ENCODE peak calls at places on chromosomes 4 and X, in seven cellular contexts. H is upper lobe of left lung, J is MM.1S, K is prostate gland, O is heart right ventricle, B is pancreas, M is spleen. A is an unnamed sample.

GRCh38 chr4:14829795-14830194 is 172.5 kb upstream of the CPEB2 start:
- DNase-seq in M (no peak), K (no peak), H (no peak), J (no peak), O (no peak), B (peak), A (peak)

GRCh38 chr4:130478406-130478805 is 1382.5 kb downstream of the C4orf33 start:
- DNase-seq in J (no peak), H (no peak), M (no peak), B (no peak), O (no peak), K (no peak), A (no peak)

GRCh38 chr4:92615049-92615448 is 311.3 kb downstream of the GRID2 start:
- DNase-seq in M (no peak), K (no peak), H (no peak), O (no peak), J (no peak), B (no peak), A (no peak)

GRCh38 chr4:142698541-142698940 is 147.6 kb downstream of the INPP4B start:
- DNase-seq in J (no peak), H (no peak), K (no peak), M (no peak), B (no peak), O (no peak), A (no peak)

GRCh38 chr4:148487181-148487580 is 45.0 kb upstream of the NR3C2 start:
- DNase-seq in O (no peak), B (no peak), M (no peak), J (no peak), H (no peak), K (no peak), A (no peak)

GRCh38 chr4:87270144-87270543 is 49.7 kb upstream of the KLHL8 start:
- DNase-seq in O (no peak), M (no peak), K (peak), H (no peak), B (peak), J (no peak), A (no peak)

GRCh38 chr4:1211951-1212545 is 36.9 kb downstream of the CTBP1 start:
- DNase-seq in K (peak), O (peak), J (no peak), H (no peak), M (peak), B (peak), A (no peak)

GRCh38 chr4:165580379-165580905 is 201.6 kb downstream of the CPE start:
- DNase-seq in J (no peak), K (no peak), H (no peak), B (peak), O (no peak), M (no peak), A (no peak)

GRCh38 chr4:90171491-90171890 is 44.3 kb downstream of the CCSER1 start:
- DNase-seq in H (no peak), J (no peak), B (no peak), M (no peak), K (no peak), O (no peak), A (no peak)

GRCh38 chr4:126758493-126758892 is 874.3 kb upstream of the INTU start:
- DNase-seq in M (no peak), K (no peak), B (no peak), J (no peak), O (no peak), H (no peak), A (no peak)

GRCh38 chrX:10288400-10288799 is 131.6 kb downstream of the CLCN4 start:
- DNase-seq in J (no peak), O (no peak), M (no peak), K (no peak), H (no peak), B (no peak), A (no peak)

GRCh38 chrX:10516781-10517322 is 103.5 kb downstream of the MID1 start:
- DNase-seq in O (no peak), M (no peak), K (no peak), H (no peak), B (no peak), J (no peak), A (no peak)

GRCh38 chrX:63283331-63283730 is 67.8 kb downstream of the SPIN4 start:
- DNase-seq in J (no peak), M (no peak), H (no peak), B (no peak), K (no peak), O (no peak), A (no peak)

GRCh38 chr4:154928640-154929257 is 147.7 kb downstream of the RBM46 start:
- DNase-seq in B (no peak), J (no peak), M (no peak), H (no peak), K (no peak), O (no peak), A (no peak)

GRCh38 chr4:124713213-124713592 is 671 bp upstream of the ANKRD50 start:
- DNase-seq in H (peak), J (peak), O (peak), K (peak), B (peak), M (peak), A (peak)

GRCh38 chr4:113957961-113958360 is 21.5 kb downstream of the ARSJ start:
- DNase-seq in J (no peak), K (no peak), B (no peak), O (no peak), H (no peak), M (no peak), A (no peak)

GRCh38 chrX:74450803-74451449 is 29.6 kb downstream of the SLC16A2 start:
- DNase-seq in J (no peak), H (no peak), O (no peak), B (no peak), M (no peak), K (no peak), A (no peak)

GRCh38 chrX:23616361-23616760 is 50.9 kb upstream of the PRDX4 start:
- DNase-seq in M (no peak), O (no peak), J (peak), B (no peak), H (no peak), K (no peak), A (no peak)

GRCh38 chr4:140137654-140138053 is 16.3 kb downstream of the MAML3 start:
- DNase-seq in B (no peak), J (no peak), O (no peak), M (no peak), H (no peak), K (peak), A (no peak)

GRCh38 chr4:145531193-145531592 is 49.5 kb downstream of the SMAD1 start:
- DNase-seq in H (no peak), O (peak), J (no peak), B (peak), M (no peak), K (no peak), A (no peak)

GRCh38 chr4:168221298-168221697 is 97.3 kb downstream of the DDX60 start:
- DNase-seq in K (no peak), B (peak), H (no peak), M (no peak), O (no peak), J (no peak), A (no peak)

GRCh38 chrX:9789555-9789954 is 3.3 kb downstream of the SHROOM2 start:
- DNase-seq in K (no peak), H (no peak), B (no peak), O (no peak), J (no peak), M (peak), A (no peak)

GRCh38 chrX:136204571-136204970 is 46.6 kb downstream of the MAP7D3 start:
- DNase-seq in J (no peak), O (no peak), H (no peak), M (no peak), K (no peak), B (no peak), A (no peak)

GRCh38 chr4:71268156-71268555 is 70.7 kb upstream of the SLC4A4 start:
- DNase-seq in J (no peak), K (no peak), M (no peak), O (no peak), H (no peak), B (no peak), A (no peak)

GRCh38 chrX:137545711-137546651 is 19.9 kb upstream of the ZIC3 start:
- DNase-seq in H (no peak), B (no peak), J (no peak), K (no peak), M (no peak), O (no peak), A (no peak)

GRCh38 chr4:177281544-177281943 is 28.1 kb upstream of the NEIL3 start:
- DNase-seq in K (no peak), H (peak), J (no peak), M (no peak), B (no peak), O (no peak), A (no peak)

GRCh38 chr4:74926007-74926406 is 6.9 kb upstream of the PARM1 start:
- DNase-seq in B (no peak), M (no peak), O (no peak), H (no peak), J (no peak), K (no peak), A (no peak)

GRCh38 chrX:13658602-13659001 is 5.7 kb downstream of the TCEANC start:
- DNase-seq in H (no peak), K (peak), J (peak), M (no peak), O (no peak), B (no peak), A (no peak)

GRCh38 chrX:151745651-151746050 is 11.1 kb downstream of the CNGA2 start:
- DNase-seq in O (no peak), H (no peak), K (no peak), J (no peak), B (no peak), M (peak), A (no peak)

GRCh38 chrX:102976290-102976689 is 39.2 kb downstream of the RAB40AL start:
- DNase-seq in J (no peak), M (no peak), H (no peak), K (no peak), B (no peak), O (no peak), A (no peak)

GRCh38 chr4:13208558-13209193 is 275.5 kb downstream of the RAB28 start:
- DNase-seq in H (no peak), O (no peak), B (no peak), M (no peak), J (no peak), K (no peak), A (no peak)

GRCh38 chr4:48796191-48796926 is 16.3 kb upstream of the FRYL start:
- DNase-seq in J (no peak), K (no peak), O (no peak), H (no peak), B (no peak), M (no peak), A (no peak)

GRCh38 chr4:4578981-4579380 is 37.1 kb upstream of the STX18 start:
- DNase-seq in K (no peak), B (no peak), H (no peak), J (no peak), M (no peak), O (no peak), A (no peak)

GRCh38 chr4:128455076-128455345 is 167.4 kb upstream of the PGRMC2 start:
- DNase-seq in B (no peak), K (no peak), M (no peak), J (no peak), H (no peak), O (no peak), A (no peak)

GRCh38 chr4:170102426-170102825 is 12.7 kb upstream of the AADAT start:
- DNase-seq in O (no peak), K (no peak), B (no peak), H (peak), M (no peak), J (no peak), A (no peak)

GRCh38 chr4:76699911-76700310 is 198.0 kb downstream of the SOWAHB start:
- DNase-seq in K (no peak), H (no peak), M (no peak), O (no peak), B (no peak), J (no peak), A (no peak)

GRCh38 chr4:40306991-40307390 is 28.1 kb upstream of the CHRNA9 start:
- DNase-seq in K (no peak), B (no peak), J (peak), H (no peak), M (no peak), O (no peak), A (no peak)

GRCh38 chr4:40306203-40306602 is 28.9 kb upstream of the CHRNA9 start:
- DNase-seq in M (no peak), O (no peak), J (no peak), H (no peak), B (no peak), K (no peak), A (no peak)

GRCh38 chr4:40309250-40309774 is 25.8 kb upstream of the CHRNA9 start:
- DNase-seq in B (peak), O (peak), K (peak), J (peak), M (peak), H (peak), A (peak)

GRCh38 chr4:40308528-40309122 is 26.5 kb upstream of the CHRNA9 start:
- DNase-seq in H (no peak), B (no peak), M (no peak), O (no peak), J (no peak), K (no peak), A (no peak)

DNA sequence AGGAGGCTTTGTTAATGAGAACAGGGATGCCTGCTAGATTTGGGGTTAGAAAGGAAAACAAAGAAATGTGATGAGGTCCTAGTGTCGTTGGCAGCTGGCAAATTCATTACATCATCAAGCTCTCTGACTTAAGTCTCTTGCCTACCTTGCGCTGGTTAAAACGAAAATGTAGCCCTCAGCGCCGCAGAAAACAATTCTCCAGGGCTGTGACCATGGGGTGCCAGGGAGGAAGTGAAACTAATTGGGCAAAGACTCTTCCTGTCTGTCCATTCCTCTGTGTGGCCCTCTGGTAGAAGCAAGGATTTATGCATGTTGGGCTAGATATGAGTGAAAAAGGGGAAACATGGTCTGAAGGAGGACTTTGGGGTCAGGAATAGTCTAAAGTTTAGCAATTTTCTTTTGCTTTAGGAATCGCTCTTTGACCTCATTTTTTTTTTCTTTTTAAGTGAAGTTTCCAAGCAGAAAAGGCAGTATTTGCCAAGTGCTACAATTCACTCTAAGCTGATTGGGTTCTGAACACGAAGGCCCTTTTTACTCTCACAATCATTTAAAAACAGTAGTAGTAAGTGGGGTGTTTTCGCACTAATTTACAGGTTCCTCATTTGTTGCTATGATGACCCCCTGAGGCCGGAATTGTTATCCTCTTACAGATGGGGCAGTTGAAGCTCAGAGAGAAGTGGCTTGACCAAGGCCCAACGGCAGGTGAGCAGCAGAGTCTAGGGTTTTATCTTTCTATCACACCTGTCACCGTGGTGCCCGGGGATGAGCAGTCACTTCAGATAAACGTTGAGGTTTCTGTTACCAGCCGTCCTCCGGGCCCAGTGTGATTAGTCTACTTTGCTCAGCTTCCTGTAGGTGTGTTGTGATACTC is 27.3 kb upstream of the CHRNA9 start:
- DNase-seq in B (no peak), K (no peak), O (peak), H (peak), M (peak), J (peak), A (peak)
- H3K27ac ChIP-seq in B (peak), K (no peak), O (no peak), H (peak), M (peak), J (peak), A (peak)

DNA sequence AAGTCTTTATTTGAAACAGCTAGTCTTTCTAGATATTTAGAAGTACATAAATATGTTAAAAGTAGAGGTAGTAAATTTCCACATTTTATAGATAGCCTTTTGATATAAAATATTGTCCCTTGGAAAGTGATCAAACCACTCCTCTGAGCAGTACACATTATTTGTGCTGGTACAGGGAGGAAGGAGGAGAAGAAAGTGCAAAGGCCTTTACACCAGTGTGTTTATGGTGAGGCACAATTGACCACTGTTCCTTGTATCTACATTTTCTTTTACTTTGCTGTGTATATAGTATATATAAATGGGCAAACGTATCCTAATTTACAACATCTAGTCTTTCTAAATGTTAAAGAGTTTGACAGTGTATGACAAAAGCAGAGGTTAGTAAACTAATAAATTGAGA is 39.9 kb downstream of the CXCL8 start:
- DNase-seq in K (no peak), B (no peak), O (no peak), H (no peak), M (no peak), J (no peak), A (no peak)
- H3K27ac ChIP-seq in K (no peak), B (no peak), O (no peak), H (no peak), M (no peak), J (no peak), A (no peak)

GRCh38 chrX:153670748-153671588 is 2.6 kb downstream of the PNCK start:
- DNase-seq in K (no peak), M (peak), J (no peak), B (no peak), H (no peak), O (no peak), A (no peak)

GRCh38 chrX:153668423-153669173 is 5.0 kb downstream of the PNCK start:
- DNase-seq in B (no peak), M (no peak), H (no peak), O (no peak), J (no peak), K (no peak), A (no peak)

GRCh38 chrX:153669174-153669890 is 4.3 kb downstream of the PNCK start:
- DNase-seq in J (peak), O (no peak), M (peak), H (no peak), K (no peak), B (no peak), A (no peak)

GRCh38 chrX:153671589-153672530 is 1.8 kb downstream of the PNCK start:
- DNase-seq in B (no peak), O (no peak), H (no peak), J (no peak), M (peak), K (no peak), A (no peak)

DNA sequence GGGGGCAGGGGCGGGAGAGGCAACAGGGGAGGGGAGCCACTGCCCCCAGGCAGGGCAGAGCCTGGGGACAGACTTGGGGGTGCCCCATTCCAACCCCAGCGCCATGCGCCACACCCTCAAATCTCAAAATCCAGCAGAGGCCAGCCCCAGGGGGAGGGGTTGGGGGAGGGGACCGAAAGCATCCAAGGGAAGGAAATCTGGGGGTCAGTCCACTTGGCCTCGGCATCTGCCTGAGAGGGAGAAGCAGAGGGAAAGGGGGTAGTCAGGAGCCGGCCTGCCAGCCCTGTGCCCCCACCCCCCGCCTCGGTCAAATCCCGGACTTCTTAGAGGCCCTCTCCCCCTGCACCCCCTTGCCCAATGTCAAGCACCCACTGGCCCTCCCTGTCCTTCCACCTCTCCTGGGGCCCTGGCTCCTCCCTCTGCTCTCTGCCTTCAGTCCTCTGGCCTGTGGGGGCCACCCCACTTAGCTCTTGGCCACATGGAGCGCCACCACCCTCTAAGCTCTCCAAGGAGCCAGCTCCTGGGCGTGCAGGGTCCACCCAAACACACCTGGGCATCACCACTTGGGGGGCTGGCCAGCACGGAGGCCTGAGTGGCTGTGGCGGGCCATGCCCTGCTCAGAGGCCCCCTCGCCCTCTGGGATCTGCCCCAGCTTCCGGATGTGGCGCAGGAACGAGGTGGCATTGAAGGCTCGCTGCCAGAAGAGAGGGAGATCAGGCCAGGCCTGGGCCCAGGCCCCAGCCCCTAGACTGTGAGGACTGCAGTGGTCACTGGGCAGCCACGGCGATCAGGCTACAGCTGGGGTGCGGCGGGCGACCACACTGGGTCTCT is 3.5 kb downstream of the PNCK start:
- DNase-seq in J (no peak), O (no peak), M (peak), H (no peak), K (no peak), B (no peak), A (no peak)
- H3K27ac ChIP-seq in J (no peak), O (no peak), M (no peak), H (no peak), K (no peak), B (no peak), A (no peak)

GRCh38 chr4:16820304-16820703 is 78.1 kb downstream of the LDB2 start:
- DNase-seq in K (no peak), J (no peak), O (no peak), H (peak), B (no peak), M (no peak), A (no peak)
- H3K27ac ChIP-seq in K (no peak), J (no peak), O (peak), H (peak), B (no peak), M (peak), A (no peak)

A was measured in stomach.